ENCODE peak calls at places on chromosomes 7 and 10, in ten cellular contexts. L is colonic mucosa; C is stomach; W is breast epithelium; Z is CD8-positive, alpha-beta T cell; J is body of pancreas; I is tibial artery; G is GM23248; P is fibroblast of the aortic adventitia; R is H7. H is an unnamed sample.

GRCh38 chr10:46227571-46228075 is 59.2 kb upstream of the ANTXRL start:
- DNase-seq in P (no peak), J (no peak), L (peak), Z (peak), I (no peak), R (no peak), C (peak), G (no peak), W (peak), H (peak)

GRCh38 chr7:90611115-90611514 is 15.0 kb downstream of the CDK14 start:
- DNase-seq in Z (no peak), G (no peak), C (no peak), I (no peak), J (no peak), R (no peak), L (no peak), P (no peak), W (no peak), H (no peak)

GRCh38 chr10:100970076-100970913 is 991 bp downstream of the SEMA4G start:
- DNase-seq in W (no peak), I (no peak), P (no peak), Z (peak), L (peak), C (peak), J (peak), R (peak), G (no peak), H (peak)

GRCh38 chr10:22619111-22619510 is 95.3 kb downstream of the PIP4K2A start:
- DNase-seq in C (no peak), R (no peak), Z (no peak), I (no peak), J (no peak), P (no peak), G (peak), W (no peak), L (no peak), H (no peak)

GRCh38 chr7:87506243-87507180 is 31.0 kb upstream of the ABCB4 start:
- DNase-seq in W (no peak), L (no peak), R (no peak), I (no peak), J (no peak), G (peak), P (peak), Z (no peak), C (no peak), H (no peak)

GRCh38 chr10:119749455-119749854 is 23.6 kb downstream of the INPP5F start:
- DNase-seq in L (no peak), C (no peak), J (no peak), P (no peak), W (no peak), R (no peak), I (no peak), G (no peak), Z (no peak), H (no peak)

GRCh38 chr7:131829911-131830310 is 273.5 kb upstream of the PODXL start:
- DNase-seq in J (peak), W (no peak), L (no peak), I (no peak), P (no peak), R (peak), Z (no peak), G (peak), C (no peak), H (no peak)

GRCh38 chr7:8442814-8443304 is 9.4 kb downstream of the NXPH1 start:
- DNase-seq in I (peak), C (peak), G (peak), R (peak), P (peak), J (peak), L (peak), W (no peak), Z (no peak), H (peak)

GRCh38 chr7:74475243-74475986 is 21.7 kb downstream of the GTF2IRD1 start:
- DNase-seq in I (no peak), C (peak), J (peak), R (peak), Z (no peak), P (no peak), W (peak), L (peak), G (no peak), H (no peak)

GRCh38 chr10:71995880-71996597 is 31.8 kb downstream of the CHST3 start:
- DNase-seq in R (no peak), J (no peak), L (no peak), G (peak), W (no peak), C (no peak), P (peak), I (no peak), Z (no peak), H (no peak)

GRCh38 chr10:97463363-97464132 is 17.6 kb downstream of the ZDHHC16 start:
- DNase-seq in I (no peak), L (peak), J (peak), P (peak), C (peak), Z (no peak), R (peak), G (peak), W (no peak), H (no peak)

GRCh38 chr10:117112220-117112619 is 25.9 kb downstream of the VAX1 start:
- DNase-seq in J (no peak), L (no peak), G (peak), P (no peak), Z (no peak), W (no peak), C (no peak), R (no peak), I (no peak), H (no peak)

GRCh38 chr10:49053998-49054692 is 61.2 kb downstream of the VSTM4 start:
- DNase-seq in I (no peak), L (no peak), W (no peak), Z (peak), C (no peak), G (no peak), J (no peak), P (no peak), R (no peak), H (no peak)

GRCh38 chr7:12067156-12067831 is 143.8 kb upstream of the TMEM106B start:
- DNase-seq in Z (peak), I (no peak), G (peak), C (peak), W (no peak), P (peak), R (peak), L (peak), J (peak), H (no peak)

GRCh38 chr7:149770728-149771127 is 2.7 kb downstream of the ZNF467 start:
- DNase-seq in G (no peak), C (no peak), W (no peak), P (no peak), R (no peak), I (no peak), Z (no peak), L (no peak), J (no peak), H (no peak)

GRCh38 chr7:101527844-101528667 is 101.0 kb downstream of the MYL10 start:
- DNase-seq in P (peak), W (no peak), R (no peak), Z (no peak), L (no peak), I (no peak), C (peak), J (peak), G (no peak), H (peak)

GRCh38 chr7:148262721-148263229 is 327.8 kb upstream of the C7orf33 start:
- DNase-seq in Z (peak), I (peak), G (peak), C (peak), W (peak), R (peak), P (peak), L (peak), J (peak), H (peak)

GRCh38 chr7:36040679-36041078 is 112.4 kb upstream of the EEPD1 start:
- DNase-seq in L (no peak), G (peak), C (no peak), W (no peak), R (no peak), I (no peak), P (peak), J (no peak), Z (no peak), H (no peak)

GRCh38 chr10:4191354-4191753 is 406.3 kb upstream of the KLF6 start:
- DNase-seq in R (no peak), W (no peak), Z (no peak), I (no peak), J (no peak), G (no peak), P (no peak), C (no peak), L (no peak), H (no peak)

GRCh38 chr10:7707102-7707501 is 4.0 kb downstream of the ITIH2 start:
- DNase-seq in L (no peak), G (no peak), Z (no peak), I (no peak), J (no peak), R (no peak), P (no peak), C (no peak), W (no peak), H (no peak)
- H3K4me3 ChIP-seq in L (no peak), G (no peak), Z (no peak), I (no peak), J (no peak), R (no peak), P (no peak), C (no peak), W (no peak), H (no peak)

GRCh38 chr10:77909755-77910375 is 16.7 kb downstream of the DLG5 start:
- DNase-seq in J (peak), I (peak), G (peak), P (peak), L (peak), R (no peak), Z (no peak), W (no peak), C (peak), H (peak)
- H3K4me3 ChIP-seq in J (no peak), I (no peak), G (no peak), P (no peak), L (no peak), R (no peak), Z (no peak), W (no peak), C (no peak), H (no peak)

GRCh38 chr7:2038876-2039728 is 193.6 kb downstream of the MAD1L1 start:
- DNase-seq in W (no peak), G (no peak), J (peak), L (no peak), Z (no peak), I (peak), P (peak), R (peak), C (no peak), H (no peak)
- H3K4me3 ChIP-seq in W (no peak), G (no peak), J (no peak), L (no peak), Z (no peak), I (no peak), P (no peak), R (no peak), C (no peak), H (no peak)

DNA sequence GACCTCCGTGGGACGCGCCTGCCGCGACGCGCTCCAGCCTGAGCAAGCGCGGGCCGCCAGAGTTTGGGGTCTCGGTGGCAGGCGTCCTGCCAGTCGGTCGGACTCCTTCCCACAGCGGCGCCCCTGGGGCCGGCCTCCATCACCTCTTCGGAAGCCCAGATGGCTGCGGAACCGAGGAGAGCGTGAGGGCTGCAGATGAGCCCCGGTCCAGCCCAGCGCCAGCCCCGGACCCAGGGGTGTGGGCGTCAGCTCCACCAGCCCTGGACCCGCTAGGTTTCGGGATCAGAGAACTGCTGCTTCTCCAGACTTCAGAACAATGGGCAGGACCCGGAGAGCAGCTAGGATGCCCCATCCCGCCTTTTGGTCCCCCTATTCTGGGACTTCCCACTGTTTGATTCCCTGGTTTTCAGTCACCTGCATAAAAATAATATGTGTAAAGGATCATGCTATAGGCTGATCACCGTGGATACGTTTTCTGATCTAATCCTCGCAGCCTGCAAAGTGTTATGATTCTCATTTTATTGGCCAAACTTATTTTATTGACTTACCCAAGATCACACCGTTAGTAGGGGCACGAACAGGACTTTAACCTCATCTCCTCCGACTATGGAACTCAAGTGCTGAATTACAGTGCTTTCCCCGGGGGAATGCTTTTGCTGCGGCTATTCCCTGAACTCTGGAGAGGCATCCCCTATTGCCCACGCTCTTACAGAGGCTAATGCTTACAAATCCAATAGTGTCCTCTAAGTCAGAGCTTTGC is 2.8 kb downstream of the CYP26C1 start:
- DNase-seq in J (no peak), G (no peak), C (no peak), L (no peak), I (no peak), Z (no peak), R (peak), P (no peak), W (no peak), H (no peak)
- H3K4me3 ChIP-seq in J (no peak), G (no peak), C (peak), L (peak), I (no peak), Z (no peak), R (peak), P (no peak), W (peak), H (no peak)

GRCh38 chr7:135970682-135971365 is 6.3 kb downstream of the MTPN start:
- DNase-seq in I (no peak), G (no peak), R (no peak), W (no peak), L (no peak), P (no peak), J (no peak), Z (no peak), C (no peak), H (no peak)
- H3K4me3 ChIP-seq in I (no peak), G (no peak), R (no peak), W (no peak), L (no peak), P (no peak), J (no peak), Z (no peak), C (no peak), H (no peak)

DNA sequence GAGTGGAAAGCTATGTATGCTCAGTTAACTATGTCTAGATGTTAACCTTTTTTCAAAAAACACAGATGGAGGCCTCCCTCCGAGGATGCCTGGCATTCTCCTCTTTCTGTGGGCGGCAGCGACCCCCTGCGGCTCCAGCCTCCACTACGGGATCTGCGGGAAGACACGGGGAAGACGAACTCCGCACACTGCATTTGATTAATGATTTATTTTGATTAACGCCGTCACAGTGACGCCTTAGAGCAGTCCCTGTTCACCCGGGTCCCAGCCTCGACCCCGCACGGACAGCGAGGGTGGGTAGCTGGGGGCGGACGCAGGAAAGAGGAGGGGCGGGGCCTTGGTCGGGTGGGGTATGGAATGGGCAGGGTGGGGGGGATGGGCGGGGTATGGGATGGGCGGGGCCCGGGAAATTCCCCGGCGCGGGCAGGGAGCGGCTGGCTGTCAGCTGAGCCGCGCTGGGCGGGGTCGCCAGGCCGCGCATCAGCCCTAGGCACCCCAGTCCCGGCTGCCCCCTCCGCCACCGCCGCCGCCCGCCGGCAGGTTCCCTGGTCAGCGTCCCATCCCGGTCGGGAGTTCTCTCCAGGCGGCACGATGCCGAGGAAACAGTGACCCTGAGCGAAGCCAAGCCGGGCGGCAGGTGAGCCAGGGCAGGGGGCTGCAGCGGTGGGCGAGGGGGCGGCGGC is at the start of gene OPTN:
- DNase-seq in I (peak), P (peak), Z (peak), J (peak), R (peak), W (peak), L (peak), G (peak), C (peak), H (peak)
- H3K4me3 ChIP-seq in I (peak), P (peak), Z (peak), J (peak), R (peak), W (peak), L (peak), G (peak), C (peak), H (peak)

GRCh38 chr10:128046934-128047251 is 79.3 kb downstream of the MKI67 start:
- DNase-seq in C (no peak), G (no peak), Z (no peak), P (no peak), W (no peak), I (no peak), L (no peak), R (peak), J (no peak), H (peak)
- H3K4me3 ChIP-seq in C (no peak), G (no peak), Z (peak), P (no peak), W (peak), I (no peak), L (peak), R (no peak), J (no peak), H (no peak)

GRCh38 chr10:129960493-129961273 is 3.4 kb downstream of the EBF3 start:
- DNase-seq in C (no peak), R (peak), P (peak), J (no peak), I (no peak), W (no peak), L (no peak), G (no peak), Z (no peak), H (no peak)

GRCh38 chr10:129961274-129961839 is 2.7 kb downstream of the EBF3 start:
- DNase-seq in W (no peak), P (peak), L (no peak), I (no peak), R (no peak), G (no peak), J (no peak), C (no peak), Z (no peak), H (no peak)

GRCh38 chr10:129962558-129963075 is 1.5 kb downstream of the EBF3 start:
- DNase-seq in J (no peak), Z (no peak), L (no peak), R (no peak), G (no peak), W (no peak), C (no peak), P (no peak), I (no peak), H (no peak)

GRCh38 chr10:129963076-129963830 is 821 bp downstream of the EBF3 start:
- DNase-seq in Z (no peak), P (peak), C (no peak), L (no peak), I (no peak), R (peak), J (no peak), G (peak), W (no peak), H (peak)

DNA sequence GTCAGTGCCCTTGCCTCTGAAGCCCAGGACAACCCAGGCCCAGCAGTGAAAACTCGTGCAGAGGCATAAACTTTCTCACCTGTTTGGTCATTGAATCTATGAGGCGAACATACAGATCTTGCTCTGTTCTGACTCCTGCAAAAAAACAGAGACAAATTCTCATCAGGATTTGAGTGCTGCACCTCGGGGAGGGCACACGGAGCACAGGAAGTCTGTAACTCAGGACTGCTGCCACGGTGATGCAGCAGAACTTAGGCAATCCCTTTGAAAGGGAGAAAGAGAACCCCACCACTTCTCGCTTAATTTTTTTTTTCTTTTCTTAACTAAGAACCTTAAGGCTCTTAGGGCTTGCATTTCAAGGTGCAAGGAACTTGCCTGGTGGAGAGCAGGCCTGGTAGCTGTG is 2.0 kb downstream of the EBF3 start:
- DNase-seq in I (no peak), P (peak), G (no peak), L (no peak), C (no peak), W (no peak), Z (no peak), R (peak), J (no peak), H (no peak)
- H3K4me3 ChIP-seq in I (peak), P (peak), G (no peak), L (no peak), C (peak), W (peak), Z (no peak), R (no peak), J (no peak), H (no peak)

GRCh38 chr10:133337079-133337725 is 506 bp upstream of the CALY start:
- DNase-seq in P (no peak), W (no peak), C (no peak), R (no peak), G (no peak), L (no peak), J (no peak), I (no peak), Z (no peak), H (no peak)

GRCh38 chr10:133334495-133335237 is 2.0 kb downstream of the CALY start:
- DNase-seq in I (no peak), W (no peak), J (no peak), C (no peak), L (no peak), Z (no peak), R (no peak), P (no peak), G (peak), H (no peak)

GRCh38 chr10:133338080-133339071 is 1.7 kb upstream of the CALY start:
- DNase-seq in R (no peak), Z (no peak), C (no peak), G (no peak), J (no peak), W (no peak), I (no peak), P (no peak), L (no peak), H (no peak)

GRCh38 chr10:133335238-133336122 is 1.2 kb downstream of the CALY start:
- DNase-seq in J (peak), G (peak), W (no peak), Z (peak), L (peak), R (peak), P (peak), I (no peak), C (peak), H (peak)

DNA sequence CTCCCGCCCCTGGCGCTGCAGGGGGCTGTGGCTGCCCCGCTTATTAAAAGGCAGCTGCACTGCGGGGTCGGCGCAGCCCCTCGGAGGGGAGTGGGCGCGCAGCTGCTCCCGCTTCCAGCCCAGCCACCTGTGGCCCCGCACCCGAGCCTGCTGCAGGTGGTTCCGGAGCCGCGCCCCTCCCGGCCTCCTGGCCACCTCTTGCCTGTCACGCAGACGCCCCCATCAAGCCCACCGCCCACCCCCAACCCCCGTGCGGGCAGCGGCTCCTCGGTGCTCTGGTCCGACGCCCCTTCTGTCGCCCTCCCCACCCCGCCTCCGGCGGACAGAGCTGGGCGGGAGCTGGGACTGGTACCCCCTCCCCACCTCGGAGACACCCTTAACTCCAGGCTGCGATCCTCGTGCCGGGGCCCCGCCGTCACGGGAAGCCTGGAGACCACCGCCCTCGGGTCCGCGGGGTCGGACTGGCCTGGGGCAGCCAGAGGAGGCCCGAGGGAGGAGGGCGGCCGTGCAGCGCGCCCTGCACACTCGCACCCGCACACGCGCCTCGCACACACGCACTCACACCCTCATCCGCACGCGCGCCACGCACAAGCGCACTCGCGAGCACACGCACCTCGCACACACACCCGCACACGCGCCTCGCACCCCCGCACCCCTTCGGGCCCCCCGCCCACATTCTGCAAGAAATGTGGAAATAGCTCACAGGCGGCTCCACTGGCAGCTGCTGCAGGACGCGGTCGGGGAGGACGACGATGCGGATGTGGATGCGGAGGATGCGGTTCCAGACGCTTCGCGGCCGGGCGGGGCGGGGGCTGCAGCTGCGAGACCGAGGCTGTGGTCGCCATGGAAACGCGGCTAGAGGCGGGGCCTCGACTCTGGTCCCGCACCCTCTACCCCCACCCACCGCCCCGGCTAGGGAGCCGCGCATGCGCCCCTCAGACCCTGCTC is at the start of gene CALY:
- DNase-seq in W (no peak), I (no peak), J (peak), G (peak), Z (peak), C (peak), L (no peak), P (no peak), R (peak), H (no peak)
- H3K4me3 ChIP-seq in W (peak), I (peak), J (no peak), G (peak), Z (peak), C (peak), L (peak), P (no peak), R (no peak), H (no peak)